ENCODE peak calls at places on chromosomes 5 and 9, in six cellular contexts. E is transverse colon, L is coronary artery, O is astrocyte of the spinal cord, C is GM23338, H is HepG2. R is an unnamed sample.

GRCh38 chr9:94108584-94108983 is 24.3 kb downstream of the PTPDC1 start:
- DNase-seq in H (no peak), L (no peak), O (peak; percentile 11), C (peak; percentile 18), E (no peak), R (no peak)

GRCh38 chr5:74641014-74641777 is 668 bp upstream of the ENC1 start:
- DNase-seq in C (peak; percentile 84), L (peak; percentile 79), O (peak; percentile 87), E (peak; percentile 93), H (peak; percentile 84), R (peak; percentile 99)

GRCh38 chr9:105818903-105819302 is 124.6 kb downstream of the TMEM38B start:
- DNase-seq in E (no peak), L (no peak), H (no peak), C (no peak), O (no peak), R (no peak)

GRCh38 chr5:135365281-135365680 is 33.8 kb downstream of the MACROH2A1 start:
- DNase-seq in E (no peak), O (no peak), L (no peak), H (no peak), C (no peak), R (no peak)

GRCh38 chr5:108295588-108296368 is 86.1 kb downstream of the FBXL17 start:
- DNase-seq in H (no peak), L (no peak), E (no peak), C (no peak), O (peak; percentile 12), R (peak; percentile 70)

GRCh38 chr9:136859821-136860269 is 6.3 kb downstream of the EDF1 start:
- DNase-seq in C (no peak), O (no peak), E (peak; percentile 75), H (no peak), L (no peak), R (peak; percentile 66)

GRCh38 chr5:83251849-83252248 is 174.5 kb downstream of the XRCC4 start:
- DNase-seq in C (no peak), H (no peak), L (no peak), O (no peak), E (no peak), R (no peak)

GRCh38 chr5:61350535-61350934 is 18.5 kb downstream of the ZSWIM6 start:
- DNase-seq in E (no peak), L (no peak), O (no peak), C (no peak), H (no peak), R (no peak)

GRCh38 chr5:126673477-126673876 is 72.7 kb downstream of the PHAX start:
- DNase-seq in L (no peak), C (no peak), H (no peak), E (peak; percentile 28), O (no peak), R (no peak)

GRCh38 chr5:175212203-175212602 is 231.8 kb downstream of the DRD1 start:
- DNase-seq in L (no peak), H (no peak), C (peak; percentile 11), O (no peak), E (no peak), R (no peak)

GRCh38 chr5:175214152-175214551 is 229.8 kb downstream of the DRD1 start:
- DNase-seq in O (peak; percentile 89), C (no peak), E (no peak), H (no peak), L (peak; percentile 81), R (no peak)

GRCh38 chr5:175219256-175219835 is 224.6 kb downstream of the DRD1 start:
- DNase-seq in O (no peak), E (no peak), H (no peak), C (no peak), L (no peak), R (no peak)

GRCh38 chr5:175216991-175217390 is 227.0 kb downstream of the DRD1 start:
- DNase-seq in O (no peak), E (no peak), H (no peak), L (peak; percentile 81), C (no peak), R (no peak)

DNA sequence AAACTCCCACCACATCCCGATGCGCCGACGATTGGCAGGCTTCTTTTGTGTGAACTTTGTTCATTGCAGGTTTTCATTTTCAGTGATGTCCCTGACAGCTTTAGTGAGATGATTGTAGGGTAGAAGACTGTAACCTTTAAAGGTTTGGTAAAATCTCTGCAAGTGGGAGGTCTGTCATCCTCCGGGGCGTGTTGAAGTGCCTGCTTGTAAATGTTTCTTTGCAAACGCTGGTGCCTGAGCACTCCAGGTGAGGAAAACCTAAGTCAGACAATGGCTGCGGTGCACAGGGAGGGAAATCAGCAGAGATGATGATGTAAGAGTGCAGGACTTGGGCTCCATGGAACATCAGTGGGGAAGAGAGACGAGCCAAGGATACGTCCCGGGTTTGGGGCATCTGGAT is 228.1 kb downstream of the DRD1 start:
- DNase-seq in O (no peak), L (no peak), C (no peak), H (no peak), E (no peak), R (no peak)
- H3K4me3 ChIP-seq in O (no peak overlapping the region), L (no peak overlapping the region), C (no peak overlapping the region), H (no peak overlapping the region), E (no peak overlapping the region), R (no peak overlapping the region)

GRCh38 chr5:96808868-96809558 is 1.3 kb upstream of the ERAP1 start:
- DNase-seq in L (no peak), C (no peak), E (no peak), O (no peak), H (no peak), R (no peak)
- H3K4me3 ChIP-seq in L (no peak overlapping the region), C (peak overlapping the region; percentile 91), E (no peak overlapping the region), O (no peak overlapping the region), H (no peak overlapping the region), R (no peak overlapping the region)

GRCh38 chr5:3599283-3600105 is 3.9 kb downstream of the IRX1 start:
- DNase-seq in O (peak; percentile 47), C (peak; percentile 75), H (no peak), E (no peak), L (no peak), R (no peak)

GRCh38 chr5:3597727-3598082 is 2.1 kb downstream of the IRX1 start:
- DNase-seq in L (no peak), E (no peak), C (no peak), O (peak; percentile 47), H (no peak), R (no peak)

GRCh38 chr5:3598236-3598635 is 2.6 kb downstream of the IRX1 start:
- DNase-seq in L (no peak), H (no peak), E (no peak), O (no peak), C (no peak), R (no peak)

GRCh38 chr5:3600106-3600997 is 4.7 kb downstream of the IRX1 start:
- DNase-seq in L (no peak), O (peak; percentile 20), H (no peak), E (no peak), C (peak; percentile 81), R (no peak)

GRCh38 chr5:3598725-3599282 is 3.2 kb downstream of the IRX1 start:
- DNase-seq in C (no peak), O (peak; percentile 49), E (no peak), L (no peak), H (no peak), R (no peak)
- H3K4me3 ChIP-seq in C (peak overlapping the region; percentile 55), O (peak overlapping the region; percentile 58), E (no peak overlapping the region), L (no peak overlapping the region), H (no peak overlapping the region), R (no peak overlapping the region)

GRCh38 chr9:90010793-90011192 is 406.0 kb downstream of the GADD45G start:
- DNase-seq in O (no peak), E (no peak), H (no peak), L (no peak), C (no peak), R (no peak)

GRCh38 chr9:90005388-90005787 is 400.6 kb downstream of the GADD45G start:
- DNase-seq in O (no peak), L (no peak), H (no peak), E (no peak), C (no peak), R (no peak)

GRCh38 chr9:90012825-90013425 is 408.1 kb downstream of the GADD45G start:
- DNase-seq in L (no peak), H (no peak), O (no peak), C (no peak), E (no peak), R (peak; percentile 59)

GRCh38 chr9:90007516-90008430 is 403.0 kb downstream of the GADD45G start:
- DNase-seq in H (no peak), L (no peak), O (peak; percentile 91), E (no peak), C (peak; percentile 21), R (no peak)

DNA sequence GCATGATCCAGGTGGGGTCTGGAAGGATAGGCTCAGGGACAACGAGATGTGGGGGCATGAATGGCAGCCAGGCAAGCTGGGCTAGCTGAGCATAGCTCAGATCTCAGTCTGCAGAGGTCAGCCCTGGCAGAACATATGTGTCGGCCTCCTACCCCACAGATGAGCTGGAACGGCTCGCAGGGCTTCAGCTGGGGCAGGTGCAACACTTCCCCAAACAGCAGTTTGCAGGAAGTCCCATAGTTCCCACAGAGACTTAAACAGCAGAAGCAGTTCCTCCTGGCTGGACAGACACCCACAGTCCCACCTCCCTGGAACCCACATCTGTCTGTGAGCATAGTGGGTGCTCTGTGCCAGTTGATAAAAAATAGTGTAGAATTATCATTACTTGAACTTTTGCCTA is 404.6 kb downstream of the GADD45G start:
- DNase-seq in L (no peak), E (no peak), C (no peak), O (no peak), H (no peak), R (no peak)
- H3K4me3 ChIP-seq in L (no peak overlapping the region), E (no peak overlapping the region), C (no peak overlapping the region), O (no peak overlapping the region), H (no peak overlapping the region), R (no peak overlapping the region)

GRCh38 chr5:58462623-58463230 is 2.8 kb upstream of the PLK2 start:
- DNase-seq in C (peak; percentile 60), H (peak; percentile 65), L (no peak), E (peak; percentile 32), O (peak; percentile 74), R (peak; percentile 77)

GRCh38 chr5:58459860-58460726 is at the start of gene PLK2:
- DNase-seq in E (peak; percentile 96), H (peak; percentile 52), L (peak; percentile 97), C (peak; percentile 76), O (peak; percentile 96), R (peak; percentile 90)

GRCh38 chr5:58462154-58462553 is 2.3 kb upstream of the PLK2 start:
- DNase-seq in H (peak; percentile 82), L (no peak), O (no peak), C (peak; percentile 28), E (peak; percentile 15), R (peak; percentile 95)

GRCh38 chr5:58459276-58459859 is 518 bp downstream of the PLK2 start:
- DNase-seq in H (peak; percentile 1), L (peak; percentile 77), E (peak; percentile 29), C (peak; percentile 68), O (no peak), R (peak; percentile 46)

DNA sequence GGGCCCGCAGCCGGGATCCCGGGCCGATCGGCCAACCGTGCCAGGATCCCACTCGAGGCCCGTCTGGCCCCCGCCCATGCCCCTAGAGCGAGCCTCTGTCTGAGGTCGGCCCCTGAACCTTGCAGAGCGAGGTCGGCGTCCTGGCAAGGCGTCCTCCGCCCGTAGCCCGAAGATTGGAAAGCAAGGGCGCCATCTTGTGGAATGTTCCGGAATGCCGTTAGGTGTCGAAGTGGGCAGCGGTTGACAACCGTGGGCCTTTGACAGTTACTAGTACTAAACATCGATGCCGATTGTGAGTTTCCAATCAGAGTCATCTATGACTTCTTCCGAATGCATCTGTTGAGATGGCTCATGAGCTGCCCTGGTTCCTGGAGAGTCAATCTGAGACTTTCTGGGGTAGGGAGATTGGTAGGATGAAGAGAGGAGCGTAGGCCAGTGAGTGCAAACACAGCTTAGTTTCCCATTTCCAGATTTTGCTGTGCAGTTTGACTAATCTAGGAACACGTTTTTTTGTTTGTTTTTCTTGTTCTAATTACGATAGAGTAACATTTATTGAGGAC is 921 bp upstream of the PLK2 start:
- DNase-seq in O (peak; percentile 87), C (peak; percentile 93), E (peak; percentile 95), L (no peak), H (peak; percentile 64), R (peak; percentile 94)
- H3K4me3 ChIP-seq in O (peak overlapping the region; percentile 90), C (peak overlapping the region; percentile 74), E (peak overlapping the region; percentile 90), L (peak overlapping the region; percentile 93), H (peak overlapping the region; percentile 79), R (peak overlapping the region; percentile 93)